ENCODE peak calls at places on chromosomes 13 and 19, in five cellular contexts. Y is left ventricle myocardium inferior, J is PC-9, H is hepatocyte, Z is left lung. S is an unnamed sample.

GRCh38 chr13:48161530-48162179 is 66.8 kb upstream of the MED4 start:
- DNase-seq in Y (peak; percentile 44), J (no peak), H (no peak), Z (peak; percentile 83), S (no peak)

GRCh38 chr19:42052241-42052863 is 17.7 kb downstream of the GRIK5 start:
- DNase-seq in Y (no peak), J (no peak), H (no peak), Z (no peak), S (no peak)

GRCh38 chr13:62653371-62653770 is 1237.7 kb upstream of the PCDH20 start:
- DNase-seq in Y (no peak), J (no peak), H (no peak), Z (no peak), S (no peak)

GRCh38 chr19:4567584-4568071 is 8.1 kb upstream of the SEMA6B start:
- DNase-seq in Y (peak; percentile 69), J (peak; percentile 76), H (peak; percentile 46), Z (no peak), S (peak; percentile 65)

GRCh38 chr19:2974342-2974932 is 2.9 kb upstream of the TLE6 start:
- DNase-seq in Y (peak; percentile 50), J (no peak), H (peak; percentile 48), Z (peak; percentile 71), S (no peak)

GRCh38 chr19:33750587-33751385 is 45.9 kb upstream of the KCTD15 start:
- DNase-seq in Y (no peak), J (no peak), H (no peak), Z (no peak), S (no peak)

GRCh38 chr13:28819748-28820098 is 416 bp upstream of the MTUS2 start:
- DNase-seq in Y (peak; percentile 69), J (no peak), H (peak; percentile 86), Z (no peak), S (no peak)

GRCh38 chr13:110640591-110641029 is 25.3 kb downstream of the NAXD start:
- DNase-seq in Y (peak; percentile 60), J (no peak), H (no peak), Z (no peak), S (no peak)

GRCh38 chr19:19588546-19588945 is 29.9 kb downstream of the PBX4 start:
- DNase-seq in Y (no peak), J (no peak), H (no peak), Z (no peak), S (no peak)

GRCh38 chr13:102651892-102652291 is 43.0 kb downstream of the METTL21C start:
- DNase-seq in Y (no peak), J (no peak), H (peak; percentile 22), Z (no peak), S (no peak)

GRCh38 chr19:29917911-29918310 is 24.1 kb upstream of the URI1 start:
- DNase-seq in Y (no peak), J (no peak), H (no peak), Z (no peak), S (no peak)

GRCh38 chr13:78827471-78827870 is 168.5 kb upstream of the OBI1 start:
- DNase-seq in Y (no peak), J (no peak), H (no peak), Z (no peak), S (no peak)

GRCh38 chr19:35845215-35846037 is 6.9 kb downstream of the NPHS1 start:
- DNase-seq in Y (no peak), J (peak; percentile 14), H (peak; percentile 68), Z (no peak), S (no peak)
- H3K4me3 ChIP-seq in Y (peak overlapping the region; percentile 49), J (no peak overlapping the region), H (peak overlapping the region; percentile 20), Z (no peak overlapping the region), S (no peak overlapping the region)

DNA sequence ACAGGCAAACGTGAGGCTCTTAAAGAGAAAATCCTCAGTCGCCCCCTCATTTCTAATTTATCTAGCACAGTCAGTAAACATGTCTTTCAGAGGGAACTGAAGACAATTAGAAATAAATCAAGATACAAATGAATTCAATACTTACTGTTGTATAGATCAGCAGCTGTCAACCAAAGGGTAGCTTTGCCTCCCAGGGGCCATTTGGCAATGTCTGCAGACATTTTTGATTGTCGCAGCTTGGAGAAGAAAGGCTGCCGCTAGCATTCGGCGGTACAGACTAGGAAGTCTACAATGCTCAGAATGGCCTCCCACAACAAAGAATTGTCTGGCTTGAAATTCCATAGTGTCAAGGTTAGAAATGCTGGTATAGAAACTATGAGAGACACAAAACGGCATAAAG is 91.5 kb downstream of the RGCC start:
- DNase-seq in Y (no peak), J (no peak), H (no peak), Z (no peak), S (no peak)
- H3K4me1 ChIP-seq in Y (peaks cover 23% of the 10 kb centered on the region), J (no peaks in the 10 kb centered on the region), H (peaks cover 9% of the 10 kb centered on the region), Z (no peaks in the 10 kb centered on the region), S (no peaks in the 10 kb centered on the region)

GRCh38 chr13:114030666-114031610 is 57.1 kb upstream of the C13orf46 start:
- DNase-seq in Y (no peak), J (no peak), H (no peak), Z (no peak), S (no peak)

GRCh38 chr13:114033541-114034315 is 59.9 kb upstream of the C13orf46 start:
- DNase-seq in Y (no peak), J (no peak), H (no peak), Z (no peak), S (no peak)

GRCh38 chr13:114032121-114032799 is 58.4 kb upstream of the C13orf46 start:
- DNase-seq in Y (no peak), J (peak; percentile 12), H (no peak), Z (no peak), S (no peak)

GRCh38 chr13:114029866-114030625 is 56.2 kb upstream of the C13orf46 start:
- DNase-seq in Y (no peak), J (no peak), H (no peak), Z (no peak), S (no peak)

GRCh38 chr13:114031631-114032030 is 57.8 kb upstream of the C13orf46 start:
- DNase-seq in Y (no peak), J (no peak), H (no peak), Z (no peak), S (no peak)
- H3K9me3 ChIP-seq in Y (no peaks in the 10 kb centered on the region), J (no peaks in the 10 kb centered on the region), H (no peaks in the 10 kb centered on the region), Z (no peaks in the 10 kb centered on the region), S (no peaks in the 10 kb centered on the region)

GRCh38 chr19:39701291-39701690 is 3.0 kb upstream of the LGALS14 start:
- DNase-seq in Y (no peak), J (no peak), H (no peak), Z (no peak), S (no peak)
- H3K4me3 ChIP-seq in Y (no peak overlapping the region), J (no peak overlapping the region), H (no peak overlapping the region), Z (no peak overlapping the region), S (no peak overlapping the region)

GRCh38 chr19:49952475-49952829 is 8.5 kb downstream of the SIGLEC11 start:
- DNase-seq in Y (no peak), J (no peak), H (no peak), Z (no peak), S (no peak)

GRCh38 chr19:49954092-49954825 is 6.7 kb downstream of the SIGLEC11 start:
- DNase-seq in Y (no peak), J (peak; percentile 31), H (no peak), Z (no peak), S (no peak)

GRCh38 chr19:49952906-49953305 is 8.1 kb downstream of the SIGLEC11 start:
- DNase-seq in Y (no peak), J (no peak), H (no peak), Z (no peak), S (no peak)

GRCh38 chr19:49951806-49952474 is 9.0 kb downstream of the SIGLEC11 start:
- DNase-seq in Y (no peak), J (no peak), H (no peak), Z (no peak), S (no peak)

GRCh38 chr19:49953376-49953775 is 7.6 kb downstream of the SIGLEC11 start:
- DNase-seq in Y (no peak), J (no peak), H (no peak), Z (no peak), S (no peak)
- H3K4me1 ChIP-seq in Y (peaks cover 29% of the 10 kb centered on the region), J (peaks cover 36% of the 10 kb centered on the region), H (peaks cover 37% of the 10 kb centered on the region), Z (peaks cover 4% of the 10 kb centered on the region), S (no peaks in the 10 kb centered on the region)

DNA sequence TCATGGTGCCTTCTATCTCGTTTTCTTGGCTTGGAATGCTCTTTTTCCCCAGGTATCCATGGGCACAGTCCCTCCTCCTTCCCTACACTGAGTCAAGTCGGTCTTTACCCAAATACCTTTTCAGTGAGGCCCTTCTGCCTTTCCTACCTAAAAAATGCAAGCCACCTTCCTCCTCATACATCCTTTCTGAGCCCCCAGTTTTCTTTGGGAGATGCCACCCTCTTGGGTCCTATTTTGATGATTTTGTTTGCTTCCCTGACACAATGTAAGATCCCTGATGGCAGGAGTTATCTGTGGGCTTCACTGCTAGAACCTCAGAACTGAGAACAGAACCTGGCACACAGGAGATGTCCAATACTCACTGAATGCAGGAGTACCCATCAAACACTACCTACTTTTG is 22.3 kb downstream of the NLRP13 start:
- DNase-seq in Y (no peak), J (no peak), H (no peak), Z (no peak), S (no peak)
- H3K9me3 ChIP-seq in Y (peaks cover 25% of the 10 kb centered on the region), J (no peaks in the 10 kb centered on the region), H (no peaks in the 10 kb centered on the region), Z (peaks cover 18% of the 10 kb centered on the region), S (no peaks in the 10 kb centered on the region)

S was measured in naive thymus-derived CD4-positive, alpha-beta T cell.